ENCODE peak calls at places on chromosomes 5 and 9, in nine cellular contexts. I, Q, P, A, N, H, L, U and Z are unnamed samples.

GRCh38 chr9:85401998-85402397 is 339.8 kb downstream of the AGTPBP1 start:
- DNase-seq in N (no peak), Q (no peak), P (no peak), U (no peak), I (no peak), H (no peak), L (no peak), A (no peak), Z (no peak)

GRCh38 chr9:94740191-94740874 is 13.8 kb downstream of the AOPEP start:
- DNase-seq in A (no peak), I (no peak), H (no peak), L (no peak), Q (peak; percentile 79), N (no peak), P (no peak), U (no peak), Z (no peak)

GRCh38 chr9:96048116-96048953 is 172.8 kb downstream of the ERCC6L2 start:
- DNase-seq in I (peak; percentile 83), A (no peak), L (peak; percentile 87), U (no peak), N (no peak), P (no peak), H (no peak), Q (peak; percentile 64), Z (no peak)

GRCh38 chr5:107469485-107469884 is 201.3 kb downstream of the EFNA5 start:
- DNase-seq in I (no peak), L (no peak), P (no peak), N (peak; percentile 94), Q (no peak), U (no peak), H (no peak), A (no peak), Z (peak; percentile 91)

GRCh38 chr9:137296214-137297059 is 5.6 kb downstream of the NRARP start:
- DNase-seq in U (no peak), A (no peak), P (no peak), H (no peak), I (no peak), L (peak; percentile 88), N (peak; percentile 40), Q (no peak), Z (no peak)

GRCh38 chr5:155943516-155944407 is 383.2 kb upstream of the SGCD start:
- DNase-seq in L (peak; percentile 72), U (peak; percentile 51), P (peak; percentile 35), N (peak; percentile 3), A (peak; percentile 7), Q (peak; percentile 70), H (peak; percentile 64), I (peak; percentile 41), Z (peak; percentile 5)

GRCh38 chr9:135714242-135715055 is 12.5 kb downstream of the KCNT1 start:
- DNase-seq in Q (no peak), H (no peak), A (no peak), P (no peak), L (no peak), I (peak; percentile 96), U (no peak), N (no peak), Z (no peak)

GRCh38 chr5:172952034-172952511 is 7.2 kb upstream of the RPL26L1 start:
- DNase-seq in I (no peak), U (no peak), A (no peak), P (no peak), Q (no peak), L (no peak), N (peak; percentile 25), H (peak; percentile 33), Z (no peak)

GRCh38 chr9:16869961-16870605 is 387 bp downstream of the BNC2 start:
- DNase-seq in H (no peak), P (no peak), L (peak; percentile 70), N (peak; percentile 56), Q (no peak), A (no peak), I (peak; percentile 78), U (peak; percentile 71), Z (no peak)

GRCh38 chr5:64210866-64211265 is 45.2 kb downstream of the RNF180 start:
- DNase-seq in U (no peak), N (peak; percentile 89), Q (peak; percentile 38), A (no peak), P (no peak), L (no peak), I (no peak), H (peak; percentile 64), Z (peak; percentile 48)

GRCh38 chr9:85258823-85259370 is 482.9 kb downstream of the AGTPBP1 start:
- DNase-seq in I (peak; percentile 62), P (peak; percentile 15), U (no peak), L (peak; percentile 72), Q (peak; percentile 91), N (peak; percentile 51), H (no peak), A (no peak), Z (peak; percentile 15)